ENCODE peak calls at places on chromosomes 3 and 15, in five cellular contexts. One of them, this sample, is unnamed.

GRCh38 chr15:100847194-100847593 is 32.4 kb upstream of the ALDH1A3 start:
- DNase-seq in lower lobe of right lung: no peak
- DNase-seq in kidney: no peak
- DNase-seq in T-helper 2 cell: no peak
- DNase-seq in glutamatergic neuron: no peak
- DNase-seq in this sample: no peak

GRCh38 chr3:63565220-63565619 is 87.3 kb upstream of the SNTN start:
- DNase-seq in lower lobe of right lung: no peak
- DNase-seq in kidney: no peak
- DNase-seq in T-helper 2 cell: no peak
- DNase-seq in glutamatergic neuron: no peak
- DNase-seq in this sample: no peak

GRCh38 chr3:22284559-22284958 is 533.5 kb upstream of the ZNF385D start:
- DNase-seq in lower lobe of right lung: no peak
- DNase-seq in kidney: no peak
- DNase-seq in T-helper 2 cell: no peak
- DNase-seq in glutamatergic neuron: no peak
- DNase-seq in this sample: peak; percentile 1

GRCh38 chr3:119950666-119951325 is 143.5 kb downstream of the GSK3B start:
- DNase-seq in lower lobe of right lung: no peak
- DNase-seq in kidney: no peak
- DNase-seq in T-helper 2 cell: no peak
- DNase-seq in glutamatergic neuron: no peak
- DNase-seq in this sample: no peak

GRCh38 chr15:57503051-57503702 is 88.5 kb upstream of the MYZAP start:
- DNase-seq in lower lobe of right lung: no peak
- DNase-seq in kidney: no peak
- DNase-seq in T-helper 2 cell: no peak
- DNase-seq in glutamatergic neuron: no peak
- DNase-seq in this sample: no peak

GRCh38 chr3:42823351-42823750 is 14.1 kb downstream of the ACKR2 start:
- DNase-seq in lower lobe of right lung: no peak
- DNase-seq in kidney: no peak
- DNase-seq in T-helper 2 cell: no peak
- DNase-seq in glutamatergic neuron: no peak
- DNase-seq in this sample: no peak

GRCh38 chr15:84909029-84909428 is 24.6 kb downstream of the SLC28A1 start:
- DNase-seq in lower lobe of right lung: no peak
- DNase-seq in kidney: no peak
- DNase-seq in T-helper 2 cell: no peak
- DNase-seq in glutamatergic neuron: no peak
- DNase-seq in this sample: no peak

GRCh38 chr3:45993421-45994027 is 2.1 kb downstream of the FYCO1 start:
- DNase-seq in lower lobe of right lung: no peak
- DNase-seq in kidney: no peak
- DNase-seq in T-helper 2 cell: no peak
- DNase-seq in glutamatergic neuron: no peak
- DNase-seq in this sample: no peak

GRCh38 chr3:144516029-144516428 is 544.4 kb downstream of the DIPK2A start:
- DNase-seq in lower lobe of right lung: no peak
- DNase-seq in kidney: no peak
- DNase-seq in T-helper 2 cell: no peak
- DNase-seq in glutamatergic neuron: no peak
- DNase-seq in this sample: peak; percentile 1

GRCh38 chr3:123876858-123877257 is 7.3 kb downstream of the MYLK start:
- DNase-seq in lower lobe of right lung: no peak
- DNase-seq in kidney: no peak
- DNase-seq in T-helper 2 cell: no peak
- DNase-seq in glutamatergic neuron: no peak
- DNase-seq in this sample: no peak

GRCh38 chr3:133444071-133444774 is 44.4 kb downstream of the BFSP2 start:
- DNase-seq in lower lobe of right lung: no peak
- DNase-seq in kidney: no peak
- DNase-seq in T-helper 2 cell: no peak
- DNase-seq in glutamatergic neuron: no peak
- DNase-seq in this sample: peak; percentile 83

GRCh38 chr15:39638041-39638440 is 57.2 kb downstream of the THBS1 start:
- DNase-seq in lower lobe of right lung: no peak
- DNase-seq in kidney: no peak
- DNase-seq in T-helper 2 cell: no peak
- DNase-seq in glutamatergic neuron: no peak
- DNase-seq in this sample: no peak

GRCh38 chr3:53597136-53597915 is 102.9 kb downstream of the CACNA1D start:
- DNase-seq in lower lobe of right lung: no peak
- DNase-seq in kidney: no peak
- DNase-seq in T-helper 2 cell: no peak
- DNase-seq in glutamatergic neuron: no peak
- DNase-seq in this sample: no peak

GRCh38 chr3:39410893-39411292 is 4.4 kb downstream of the RPSA start:
- DNase-seq in lower lobe of right lung: no peak
- DNase-seq in kidney: no peak
- DNase-seq in T-helper 2 cell: no peak
- DNase-seq in glutamatergic neuron: no peak
- DNase-seq in this sample: no peak

GRCh38 chr15:25673972-25674371 is 189.2 kb downstream of the ATP10A start:
- DNase-seq in lower lobe of right lung: no peak
- DNase-seq in kidney: no peak
- DNase-seq in T-helper 2 cell: no peak
- DNase-seq in glutamatergic neuron: no peak
- DNase-seq in this sample: no peak

GRCh38 chr3:122481390-122481789 is 33.3 kb downstream of the KPNA1 start:
- DNase-seq in lower lobe of right lung: no peak
- DNase-seq in kidney: no peak
- DNase-seq in T-helper 2 cell: no peak
- DNase-seq in glutamatergic neuron: no peak
- DNase-seq in this sample: no peak

GRCh38 chr3:81998139-81998755 is 236.8 kb upstream of the GBE1 start:
- DNase-seq in lower lobe of right lung: no peak
- DNase-seq in kidney: no peak
- DNase-seq in T-helper 2 cell: no peak
- DNase-seq in glutamatergic neuron: no peak
- DNase-seq in this sample: no peak

GRCh38 chr3:72247126-72247525 is 462.2 kb upstream of the PROK2 start:
- DNase-seq in lower lobe of right lung: no peak
- DNase-seq in kidney: no peak
- DNase-seq in T-helper 2 cell: no peak
- DNase-seq in glutamatergic neuron: no peak
- DNase-seq in this sample: no peak

GRCh38 chr3:122668930-122669730 is 11.5 kb upstream of the PARP14 start:
- DNase-seq in lower lobe of right lung: no peak
- DNase-seq in kidney: no peak
- DNase-seq in T-helper 2 cell: peak; percentile 13
- DNase-seq in glutamatergic neuron: no peak
- DNase-seq in this sample: peak; percentile 97

This sample was measured in renal cortical epithelial cell.